ENCODE peak calls at places on chromosomes 7 and 10, in five cellular contexts. One of them, this sample, is unnamed.

GRCh38 chr7:110407706-110408105 is 683.2 kb upstream of the LRRN3 start:
- DNase-seq in HCT116: no peak
- DNase-seq in tibial nerve: no peak
- DNase-seq in right lobe of liver: no peak
- DNase-seq in IMR-90: peak; percentile 4
- DNase-seq in this sample: no peak

GRCh38 chr10:80429521-80429966 is 21.2 kb downstream of the PRXL2A start:
- DNase-seq in tibial nerve: no peak
- DNase-seq in right lobe of liver: no peak
- DNase-seq in HCT116: peak; percentile 76
- DNase-seq in IMR-90: no peak
- DNase-seq in this sample: no peak

GRCh38 chr10:103949728-103950127 is 17.2 kb upstream of the SLK start:
- DNase-seq in tibial nerve: no peak
- DNase-seq in HCT116: no peak
- DNase-seq in IMR-90: no peak
- DNase-seq in right lobe of liver: no peak
- DNase-seq in this sample: no peak

GRCh38 chr10:46019170-46019528 is 11.3 kb downstream of the NCOA4 start:
- DNase-seq in IMR-90: no peak
- DNase-seq in tibial nerve: no peak
- DNase-seq in HCT116: no peak
- DNase-seq in right lobe of liver: no peak
- DNase-seq in this sample: peak; percentile 50

GRCh38 chr10:48531486-48531885 is 73.4 kb downstream of the ARHGAP22 start:
- DNase-seq in right lobe of liver: no peak
- DNase-seq in HCT116: no peak
- DNase-seq in IMR-90: no peak
- DNase-seq in tibial nerve: no peak
- DNase-seq in this sample: no peak

GRCh38 chr10:5595591-5596590 is 70.5 kb downstream of the ASB13 start:
- DNase-seq in right lobe of liver: no peak
- DNase-seq in tibial nerve: no peak
- DNase-seq in IMR-90: peak; percentile 93
- DNase-seq in HCT116: peak; percentile 21
- DNase-seq in this sample: no peak

GRCh38 chr10:131261890-131262289 is 49.6 kb downstream of the TCERG1L start:
- DNase-seq in IMR-90: no peak
- DNase-seq in HCT116: no peak
- DNase-seq in tibial nerve: no peak
- DNase-seq in right lobe of liver: no peak
- DNase-seq in this sample: no peak

GRCh38 chr7:142636751-142637150 is 112.5 kb upstream of the PRSS1 start:
- DNase-seq in tibial nerve: no peak
- DNase-seq in IMR-90: no peak
- DNase-seq in right lobe of liver: no peak
- DNase-seq in HCT116: no peak
- DNase-seq in this sample: no peak

GRCh38 chr10:100009283-100009792 is 409 bp downstream of the DNMBP start:
- DNase-seq in tibial nerve: peak; percentile 38
- DNase-seq in HCT116: no peak
- DNase-seq in right lobe of liver: peak; percentile 33
- DNase-seq in IMR-90: no peak
- DNase-seq in this sample: no peak

GRCh38 chr10:100996678-100997363 is 2.8 kb upstream of the LZTS2 start:
- DNase-seq in tibial nerve: no peak
- DNase-seq in HCT116: no peak
- DNase-seq in IMR-90: no peak
- DNase-seq in right lobe of liver: peak; percentile 61
- DNase-seq in this sample: no peak

GRCh38 chr7:140497241-140497769 is 18.0 kb upstream of the MKRN1 start:
- DNase-seq in tibial nerve: no peak
- DNase-seq in right lobe of liver: no peak
- DNase-seq in HCT116: no peak
- DNase-seq in IMR-90: no peak
- DNase-seq in this sample: no peak

GRCh38 chr7:31327071-31327470 is 13.5 kb downstream of the NEUROD6 start:
- DNase-seq in HCT116: no peak
- DNase-seq in tibial nerve: no peak
- DNase-seq in right lobe of liver: no peak
- DNase-seq in IMR-90: peak; percentile 10
- DNase-seq in this sample: no peak

GRCh38 chr7:91850455-91850854 is 30.0 kb downstream of the MTERF1 start:
- DNase-seq in tibial nerve: no peak
- DNase-seq in IMR-90: peak; percentile 28
- DNase-seq in HCT116: peak; percentile 64
- DNase-seq in right lobe of liver: no peak
- DNase-seq in this sample: no peak

GRCh38 chr7:82762880-82763279 is 319.3 kb upstream of the CACNA2D1 start:
- DNase-seq in tibial nerve: no peak
- DNase-seq in HCT116: no peak
- DNase-seq in right lobe of liver: no peak
- DNase-seq in IMR-90: peak; percentile 47
- DNase-seq in this sample: no peak

GRCh38 chr10:26556756-26557640 is 118.9 kb downstream of the APBB1IP start:
- DNase-seq in HCT116: peak; percentile 50
- DNase-seq in tibial nerve: no peak
- DNase-seq in right lobe of liver: no peak
- DNase-seq in IMR-90: peak; percentile 11
- DNase-seq in this sample: no peak

GRCh38 chr7:25677595-25677994 is 449.3 kb upstream of the NPVF start:
- DNase-seq in HCT116: no peak
- DNase-seq in tibial nerve: no peak
- DNase-seq in right lobe of liver: no peak
- DNase-seq in IMR-90: no peak
- DNase-seq in this sample: no peak

GRCh38 chr10:122014652-122015248 is 25.8 kb downstream of the TACC2 start:
- DNase-seq in HCT116: no peak
- DNase-seq in right lobe of liver: no peak
- DNase-seq in IMR-90: no peak
- DNase-seq in tibial nerve: no peak
- DNase-seq in this sample: no peak

GRCh38 chr7:102252373-102252982 is 34.2 kb upstream of the SH2B2 start:
- DNase-seq in HCT116: no peak
- DNase-seq in IMR-90: no peak
- DNase-seq in right lobe of liver: no peak
- DNase-seq in tibial nerve: no peak
- DNase-seq in this sample: no peak

GRCh38 chr7:155284496-155285274 is 13.0 kb upstream of the INSIG1 start:
- DNase-seq in IMR-90: no peak
- DNase-seq in tibial nerve: no peak
- DNase-seq in HCT116: no peak
- DNase-seq in right lobe of liver: no peak
- DNase-seq in this sample: no peak

GRCh38 chr7:155281411-155281969 is 16.2 kb upstream of the INSIG1 start:
- DNase-seq in tibial nerve: no peak
- DNase-seq in HCT116: no peak
- DNase-seq in IMR-90: no peak
- DNase-seq in right lobe of liver: no peak
- DNase-seq in this sample: no peak

GRCh38 chr7:92793656-92794205 is 42.6 kb downstream of the CDK6 start:
- DNase-seq in right lobe of liver: no peak
- DNase-seq in IMR-90: peak; percentile 38
- DNase-seq in tibial nerve: no peak
- DNase-seq in HCT116: no peak
- DNase-seq in this sample: no peak

GRCh38 chr7:24939406-24939805 is 40.6 kb downstream of the OSBPL3 start:
- DNase-seq in tibial nerve: no peak
- DNase-seq in HCT116: no peak
- DNase-seq in IMR-90: no peak
- DNase-seq in right lobe of liver: no peak
- DNase-seq in this sample: no peak

GRCh38 chr10:124240721-124241350 is 147.4 kb upstream of the CHST15 start:
- DNase-seq in tibial nerve: no peak
- DNase-seq in HCT116: no peak
- DNase-seq in IMR-90: no peak
- DNase-seq in right lobe of liver: no peak
- DNase-seq in this sample: no peak

GRCh38 chr10:121853950-121854349 is 73.9 kb downstream of the ATE1 start:
- DNase-seq in right lobe of liver: no peak
- DNase-seq in tibial nerve: no peak
- DNase-seq in IMR-90: no peak
- DNase-seq in HCT116: no peak
- DNase-seq in this sample: no peak

GRCh38 chr7:75663302-75663907 is 75.3 kb downstream of the HIP1 start:
- DNase-seq in HCT116: no peak
- DNase-seq in right lobe of liver: peak; percentile 2
- DNase-seq in IMR-90: no peak
- DNase-seq in tibial nerve: no peak
- DNase-seq in this sample: no peak
- H3K27ac ChIP-seq in HCT116: no peak overlapping the region
- H3K27ac ChIP-seq in right lobe of liver: no peak overlapping the region
- H3K27ac ChIP-seq in IMR-90: no peak overlapping the region
- H3K27ac ChIP-seq in tibial nerve: no peak overlapping the region
- H3K27ac ChIP-seq in this sample: no peak overlapping the region

DNA sequence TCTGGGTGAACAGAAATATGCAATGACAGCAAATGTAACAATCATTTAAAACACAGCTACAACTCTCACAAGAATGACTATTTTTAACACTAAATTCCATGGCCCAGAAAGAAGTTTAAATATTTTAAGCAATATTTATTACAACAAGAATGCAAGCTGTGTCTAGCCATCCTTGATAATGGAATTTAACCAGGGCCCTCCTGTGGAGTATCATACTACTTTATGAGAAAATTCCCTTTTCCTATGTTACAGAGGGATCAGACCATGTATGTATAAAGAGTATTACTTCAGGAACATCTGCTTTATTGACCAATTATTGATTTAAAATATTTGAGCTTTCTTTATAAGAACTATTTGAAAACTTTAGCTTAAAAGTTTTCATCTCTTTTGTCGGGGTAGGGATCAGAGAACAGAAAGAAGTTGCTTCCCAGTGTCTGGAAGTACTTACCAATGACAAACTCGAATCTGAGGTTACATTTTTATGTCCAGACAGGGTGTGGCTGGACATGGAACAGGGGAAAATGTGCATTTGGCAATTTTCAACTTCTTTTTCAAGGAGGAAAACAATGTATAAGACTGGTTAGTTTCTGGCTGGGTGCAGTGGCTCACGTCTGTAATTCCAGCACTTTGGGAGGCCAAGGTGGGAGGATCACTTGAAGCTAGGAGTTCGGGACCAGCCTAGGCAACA is 48.3 kb upstream of the NRBF2 start:
- DNase-seq in IMR-90: no peak
- DNase-seq in HCT116: no peak
- DNase-seq in right lobe of liver: no peak
- DNase-seq in tibial nerve: no peak
- DNase-seq in this sample: no peak
- TF ChIP-seq CTCF in IMR-90: no peak
- TF ChIP-seq CTCF in HCT116: no peak
- TF ChIP-seq CTCF in right lobe of liver: no peak
- TF ChIP-seq CTCF in tibial nerve: no peak
- TF ChIP-seq CTCF in this sample: no peak

GRCh38 chr10:17229717-17229966 is 1.6 kb downstream of the VIM start:
- DNase-seq in right lobe of liver: no peak
- DNase-seq in HCT116: no peak
- DNase-seq in IMR-90: no peak
- DNase-seq in tibial nerve: no peak
- DNase-seq in this sample: no peak

GRCh38 chr10:17228081-17229015 is at the start of gene VIM:
- DNase-seq in IMR-90: peak; percentile 96
- DNase-seq in tibial nerve: peak; percentile 87
- DNase-seq in right lobe of liver: peak; percentile 82
- DNase-seq in HCT116: peak; percentile 84
- DNase-seq in this sample: peak; percentile 93

GRCh38 chr10:17232276-17232987 is 4.4 kb downstream of the VIM start:
- DNase-seq in right lobe of liver: no peak
- DNase-seq in HCT116: no peak
- DNase-seq in IMR-90: peak; percentile 34
- DNase-seq in tibial nerve: no peak
- DNase-seq in this sample: no peak

GRCh38 chr10:17229016-17229716 is 1.1 kb downstream of the VIM start:
- DNase-seq in tibial nerve: peak; percentile 91
- DNase-seq in IMR-90: peak; percentile 89
- DNase-seq in right lobe of liver: peak; percentile 85
- DNase-seq in HCT116: no peak
- DNase-seq in this sample: peak; percentile 95

DNA sequence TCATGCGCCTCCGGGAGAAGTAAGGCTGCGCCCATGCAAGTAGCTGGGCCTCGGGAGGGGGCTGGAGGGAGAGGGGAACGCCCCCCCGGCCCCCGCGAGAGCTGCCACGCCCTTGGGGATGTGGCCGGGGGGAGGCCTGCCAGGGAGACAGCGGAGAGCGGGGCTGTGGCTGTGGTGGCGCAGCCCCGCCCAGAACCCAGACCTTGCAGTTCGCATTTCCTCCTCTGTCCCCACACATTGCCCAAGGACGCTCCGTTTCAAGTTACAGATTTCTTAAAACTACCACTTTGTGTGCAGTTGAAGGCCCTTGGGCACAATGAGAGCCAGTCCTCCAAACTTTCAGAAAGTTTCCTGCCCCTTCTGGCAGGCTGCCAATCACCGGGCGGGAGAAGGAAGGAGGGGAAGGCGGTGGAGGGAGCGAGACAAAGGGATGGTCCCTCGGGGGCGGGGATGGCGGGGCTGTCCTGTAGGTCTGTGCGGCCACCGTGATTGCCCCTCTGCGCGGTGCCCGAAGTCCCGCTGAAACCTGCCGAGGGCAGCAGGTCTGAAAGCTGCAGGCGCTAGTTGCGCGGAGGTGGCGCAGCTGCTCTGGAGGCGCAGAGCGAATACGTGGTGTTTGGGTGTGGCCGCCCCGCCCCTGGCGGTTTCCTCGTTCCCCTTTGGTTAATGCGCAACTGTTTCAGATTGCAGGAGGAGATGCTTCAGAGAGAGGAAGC is 2.1 kb downstream of the VIM start:
- DNase-seq in right lobe of liver: peak; percentile 75
- DNase-seq in IMR-90: peak; percentile 55
- DNase-seq in tibial nerve: peak; percentile 70
- DNase-seq in HCT116: peak; percentile 89
- DNase-seq in this sample: peak; percentile 87
- TF ChIP-seq POLR2A in right lobe of liver: peak; percentile 36
- TF ChIP-seq POLR2A in IMR-90: peak; percentile 43
- TF ChIP-seq POLR2A in tibial nerve: peak; percentile 49
- TF ChIP-seq POLR2A in HCT116: no peak
- TF ChIP-seq POLR2A in this sample: peak; percentile 39

DNA sequence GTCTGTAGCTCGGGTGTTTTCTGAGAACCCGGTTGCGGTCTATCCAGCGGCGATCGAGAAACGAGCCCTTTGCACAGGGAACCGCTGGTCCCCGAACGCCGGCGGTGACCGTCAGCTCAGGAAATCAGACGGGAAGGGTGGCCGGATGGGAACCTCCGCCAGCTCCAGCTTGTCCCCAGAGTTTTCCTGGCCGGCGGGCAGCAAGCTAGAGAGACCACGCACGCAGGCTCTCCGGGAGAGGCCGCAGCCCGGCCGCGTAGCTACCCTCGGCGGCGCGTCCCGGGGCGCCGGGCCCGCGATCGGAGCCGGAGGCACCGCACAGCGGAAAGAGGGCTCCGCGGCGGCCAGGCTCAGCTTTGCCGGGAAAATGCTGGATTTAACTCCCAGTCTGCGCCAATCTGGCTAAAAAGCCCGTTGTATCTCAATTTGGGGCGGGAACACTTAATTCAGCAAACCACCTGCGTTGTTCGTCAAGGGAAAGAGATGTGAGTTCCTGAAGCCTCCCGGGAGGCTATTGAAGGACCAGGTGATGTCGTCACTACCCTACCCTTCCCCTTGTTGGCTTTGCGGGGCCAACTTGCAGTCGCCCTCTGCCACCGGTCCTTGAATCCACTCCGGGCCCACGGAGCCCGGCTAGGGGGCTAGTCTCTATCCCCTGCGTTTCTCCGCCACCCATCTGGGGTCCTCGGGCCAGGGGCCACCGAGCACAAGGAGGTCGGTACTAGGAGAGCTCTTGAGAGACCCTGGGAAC is 859 bp upstream of the CH25H start:
- DNase-seq in right lobe of liver: peak; percentile 61
- DNase-seq in HCT116: no peak
- DNase-seq in tibial nerve: no peak
- DNase-seq in IMR-90: no peak
- DNase-seq in this sample: peak; percentile 69
- H3K27ac ChIP-seq in right lobe of liver: peak overlapping the region; percentile 31
- H3K27ac ChIP-seq in HCT116: no peak overlapping the region
- H3K27ac ChIP-seq in tibial nerve: peak overlapping the region; percentile 79
- H3K27ac ChIP-seq in IMR-90: peak overlapping the region; percentile 18
- H3K27ac ChIP-seq in this sample: peak overlapping the region; percentile 76